ENCODE peak calls at places on chromosomes 2 and 18, in nine cellular contexts. D is transverse colon, K is K562, H is stomach, C is spleen, W is H1, J is suprapubic skin, I is prostate gland, P is sigmoid colon. Y is an unnamed sample.

GRCh38 chr2:144351687-144352086 is 168.2 kb downstream of the ZEB2 start:
- DNase-seq in W (no peak), J (no peak), H (no peak), K (no peak), D (no peak), C (no peak), I (no peak), P (no peak), Y (no peak)

GRCh38 chr2:56465491-56465890 is 281.7 kb downstream of the CCDC85A start:
- DNase-seq in P (no peak), J (no peak), I (no peak), C (no peak), H (no peak), K (no peak), D (no peak), W (no peak), Y (no peak)

GRCh38 chr2:191299866-191300265 is 54.7 kb downstream of the MYO1B start:
- DNase-seq in D (no peak), P (no peak), C (no peak), I (no peak), J (no peak), K (no peak), W (no peak), H (no peak), Y (no peak)

GRCh38 chr2:201432551-201433388 is 18.5 kb downstream of the TRAK2 start:
- DNase-seq in C (no peak), D (no peak), H (no peak), K (peak; percentile 27), J (no peak), W (no peak), P (peak; percentile 78), I (no peak), Y (no peak)

GRCh38 chr18:5964996-5965395 is 69.7 kb upstream of the TMEM200C start:
- DNase-seq in J (no peak), H (no peak), P (no peak), I (no peak), W (no peak), K (no peak), C (no peak), D (no peak), Y (no peak)

GRCh38 chr18:57644540-57644939 is 22.9 kb upstream of the NARS1 start:
- DNase-seq in K (no peak), I (no peak), J (no peak), D (no peak), C (no peak), H (no peak), W (no peak), P (no peak), Y (no peak)

GRCh38 chr18:12990662-12990976 is 543 bp upstream of the CEP192 start:
- DNase-seq in J (no peak), I (no peak), K (no peak), H (no peak), C (no peak), D (no peak), P (no peak), W (no peak), Y (no peak)

GRCh38 chr2:132999421-132999820 is 329.4 kb upstream of the LYPD1 start:
- DNase-seq in C (no peak), P (no peak), H (no peak), I (no peak), K (no peak), W (no peak), D (no peak), J (no peak), Y (no peak)

GRCh38 chr2:54206596-54206995 is 49.4 kb downstream of the TSPYL6 start:
- DNase-seq in C (no peak), H (no peak), P (no peak), J (no peak), I (no peak), W (no peak), D (no peak), K (peak; percentile 25), Y (no peak)

GRCh38 chr2:117942958-117943672 is 70.8 kb downstream of the CCDC93 start:
- DNase-seq in P (no peak), C (no peak), J (no peak), I (no peak), H (no peak), D (no peak), K (no peak), W (no peak), Y (no peak)

GRCh38 chr2:40240067-40240466 is 211.8 kb downstream of the SLC8A1 start:
- DNase-seq in K (no peak), D (peak; percentile 61), P (peak; percentile 96), C (no peak), J (peak; percentile 80), W (no peak), I (no peak), H (peak; percentile 39), Y (no peak)

GRCh38 chr2:70726186-70726585 is 41.8 kb downstream of the ADD2 start:
- DNase-seq in K (no peak), C (no peak), I (no peak), W (peak; percentile 28), P (no peak), H (no peak), D (no peak), J (no peak), Y (no peak)

GRCh38 chr18:55484773-55485172 is 103.2 kb downstream of the TCF4 start:
- DNase-seq in J (no peak), H (no peak), D (no peak), W (no peak), C (no peak), I (no peak), K (no peak), P (no peak), Y (no peak)

GRCh38 chr2:20449501-20450200 is 2.8 kb downstream of the RHOB start:
- DNase-seq in D (no peak), P (peak; percentile 76), J (no peak), I (no peak), W (no peak), C (no peak), H (peak; percentile 45), K (no peak), Y (no peak)

GRCh38 chr2:128245816-128246215 is 72.9 kb downstream of the HS6ST1 start:
- DNase-seq in P (no peak), H (no peak), K (no peak), C (no peak), J (no peak), I (no peak), D (no peak), W (no peak), Y (no peak)

GRCh38 chr2:72104821-72105588 is 42.7 kb downstream of the CYP26B1 start:
- DNase-seq in K (no peak), D (no peak), H (no peak), I (no peak), P (peak; percentile 60), W (peak; percentile 50), J (peak; percentile 69), C (no peak), Y (no peak)

GRCh38 chr18:69558088-69558487 is 157.4 kb downstream of the DOK6 start:
- DNase-seq in I (no peak), J (no peak), P (no peak), K (no peak), C (no peak), D (no peak), H (no peak), W (no peak), Y (no peak)

GRCh38 chr2:16381511-16381910 is 284.1 kb downstream of the CYRIA start:
- DNase-seq in W (no peak), I (no peak), P (no peak), C (no peak), D (no peak), J (no peak), H (no peak), K (no peak), Y (no peak)

GRCh38 chr2:237310515-237311114 is 103.3 kb downstream of the COL6A3 start:
- DNase-seq in C (no peak), I (no peak), H (no peak), W (no peak), D (no peak), P (no peak), K (no peak), J (no peak), Y (no peak)

GRCh38 chr2:226934546-226935243 is 98.8 kb downstream of the RHBDD1 start:
- DNase-seq in C (no peak), P (no peak), W (no peak), J (no peak), K (no peak), H (no peak), I (no peak), D (no peak), Y (no peak)
- TF ChIP-seq POLR2AphosphoS5 in C (no peak), P (no peak), W (no peak), J (no peak), K (no peak), H (no peak), I (no peak), D (no peak), Y (no peak)

GRCh38 chr18:44942073-44942472 is 261.4 kb downstream of the SETBP1 start:
- DNase-seq in W (no peak), D (no peak), J (no peak), C (no peak), I (no peak), P (no peak), H (no peak), K (no peak), Y (no peak)

GRCh38 chr18:44945847-44946490 is 265.3 kb downstream of the SETBP1 start:
- DNase-seq in H (no peak), K (no peak), P (no peak), W (no peak), C (no peak), D (no peak), I (no peak), J (no peak), Y (no peak)

GRCh38 chr18:44946529-44947113 is 265.9 kb downstream of the SETBP1 start:
- DNase-seq in P (no peak), J (no peak), K (no peak), C (no peak), I (no peak), H (no peak), D (no peak), W (no peak), Y (no peak)

GRCh38 chr18:44941519-44941918 is 260.8 kb downstream of the SETBP1 start:
- DNase-seq in J (no peak), H (no peak), P (no peak), W (no peak), D (no peak), I (no peak), K (no peak), C (no peak), Y (no peak)

GRCh38 chr18:44943201-44943881 is 262.7 kb downstream of the SETBP1 start:
- DNase-seq in W (peak; percentile 53), D (no peak), I (no peak), C (no peak), P (no peak), H (no peak), J (no peak), K (no peak), Y (no peak)
- H3K27ac ChIP-seq in W (no peak overlapping the region), D (no peak overlapping the region), I (no peak overlapping the region), C (peak overlapping the region; percentile 28), P (no peak overlapping the region), H (no peak overlapping the region), J (no peak overlapping the region), K (no peak overlapping the region), Y (peak overlapping the region; percentile 22)

GRCh38 chr2:58240938-58241755 is at the start of gene FANCL:
- DNase-seq in K (peak; percentile 92), J (peak; percentile 86), C (peak; percentile 93), W (peak; percentile 95), I (peak; percentile 86), H (peak; percentile 92), P (peak; percentile 94), D (peak; percentile 93), Y (peak; percentile 86)
- TF ChIP-seq POLR2A in K (peak; percentile 95), J (peak; percentile 26), C (no peak), W (peak; percentile 93), I (peak; percentile 46), H (no peak), P (no peak), D (peak; percentile 58), Y (no peak)

GRCh38 chr2:197179744-197180498 is 130.7 kb downstream of the ANKRD44 start:
- DNase-seq in D (no peak), C (no peak), K (no peak), J (no peak), H (no peak), P (peak; percentile 70), W (no peak), I (no peak), Y (no peak)
- TF ChIP-seq POLR2AphosphoS5 in D (no peak), C (peak; percentile 77), K (no peak), J (no peak), H (no peak), P (peak; percentile 38), W (no peak), I (peak; percentile 7), Y (peak; percentile 59)

Y was measured in breast epithelium.